ENCODE peak calls at places on chromosomes 1 and 21, in five cellular contexts. A is lung, M is upper lobe of left lung, K is neural progenitor cell, T is upper lobe of right lung. X is an unnamed sample. For H3K4me1, the result is how much of the 10 kb centered on the place peaks cover.

GRCh38 chr1:210586785-210587184 is 258.1 kb downstream of the HHAT start:
- DNase-seq in A (no peak), M (no peak), K (no peak), T (no peak), X (no peak)

GRCh38 chr1:235050911-235051360 is 77.7 kb downstream of the TOMM20 start:
- DNase-seq in A (no peak), M (no peak), K (no peak), T (peak), X (peak)

GRCh38 chr1:119968068-119968492 is 71.8 kb upstream of the ADAM30 start:
- DNase-seq in A (peak), M (no peak), K (peak), T (peak), X (peak)

GRCh38 chr1:115781830-115782229 is 13.3 kb upstream of the CASQ2 start:
- DNase-seq in A (no peak), M (no peak), K (no peak), T (no peak), X (no peak)

GRCh38 chr1:86377341-86377740 is 18.8 kb downstream of the ODF2L start:
- DNase-seq in A (no peak), M (no peak), K (no peak), T (no peak), X (no peak)

GRCh38 chr1:199046618-199047017 is 407.8 kb downstream of the PTPRC start:
- DNase-seq in A (no peak), M (no peak), K (no peak), T (no peak), X (no peak)

GRCh38 chr1:53112861-53113260 is 29.6 kb downstream of the SLC1A7 start:
- DNase-seq in A (no peak), M (no peak), K (no peak), T (no peak), X (no peak)

GRCh38 chr21:36551731-36552457 is 72.0 kb upstream of the CLDN14 start:
- DNase-seq in A (no peak), M (no peak), K (no peak), T (no peak), X (no peak)

GRCh38 chr1:228887956-228888355 is 152.7 kb downstream of the RHOU start:
- DNase-seq in A (no peak), M (no peak), K (no peak), T (no peak), X (no peak)

GRCh38 chr21:18251065-18251464 is 6.4 kb downstream of the CHODL start:
- DNase-seq in A (no peak), M (no peak), K (no peak), T (no peak), X (no peak)

GRCh38 chr1:111603979-111604378 is 15.6 kb upstream of the RAP1A start:
- DNase-seq in A (no peak), M (no peak), K (no peak), T (no peak), X (no peak)

GRCh38 chr1:179773264-179773663 is 30.2 kb downstream of the FAM163A start:
- DNase-seq in A (no peak), M (no peak), K (no peak), T (no peak), X (no peak)

GRCh38 chr1:41525891-41526587 is 41.6 kb upstream of the EDN2 start:
- DNase-seq in A (no peak), M (no peak), K (no peak), T (no peak), X (peak)

GRCh38 chr1:55443175-55443933 is 228.2 kb upstream of the USP24 start:
- DNase-seq in A (peak), M (no peak), K (no peak), T (peak), X (peak)

GRCh38 chr1:230849451-230850194 is 18.7 kb downstream of the C1orf198 start:
- DNase-seq in A (peak), M (no peak), K (no peak), T (no peak), X (peak)

GRCh38 chr1:39673215-39673614 is 1.3 kb upstream of the NT5C1A start:
- DNase-seq in A (no peak), M (no peak), K (no peak), T (no peak), X (no peak)

GRCh38 chr1:111476214-111476613 is 2.4 kb downstream of the C1orf162 start:
- DNase-seq in A (no peak), M (no peak), K (no peak), T (no peak), X (no peak)

GRCh38 chr1:100606438-100606837 is 68.5 kb downstream of the GPR88 start:
- DNase-seq in A (no peak), M (no peak), K (peak), T (no peak), X (peak)

GRCh38 chr1:184489908-184490307 is 103.1 kb downstream of the C1orf21 start:
- DNase-seq in A (no peak), M (no peak), K (no peak), T (no peak), X (no peak)

GRCh38 chr1:35371506-35371905 is 103.0 kb downstream of the ZMYM4 start:
- DNase-seq in A (no peak), M (no peak), K (no peak), T (no peak), X (no peak)

GRCh38 chr1:164648211-164649080 is 89.5 kb downstream of the PBX1 start:
- DNase-seq in A (no peak), M (no peak), K (no peak), T (no peak), X (no peak)

GRCh38 chr1:1510912-1511532 is 940 bp upstream of the ATAD3A start:
- DNase-seq in A (peak), M (no peak), K (peak), T (no peak), X (no peak)

GRCh38 chr1:174568551-174568950 is 120.8 kb downstream of the GPR52 start:
- DNase-seq in A (no peak), M (no peak), K (no peak), T (no peak), X (no peak)

GRCh38 chr1:7975212-7975865 is 13.8 kb downstream of the PARK7 start:
- DNase-seq in A (peak), M (no peak), K (peak), T (peak), X (peak)

GRCh38 chr1:21514245-21514644 is 5.0 kb downstream of the ALPL start:
- DNase-seq in A (no peak), M (no peak), K (no peak), T (no peak), X (no peak)

GRCh38 chr1:21012937-21013336 is 163.8 kb downstream of the EIF4G3 start:
- DNase-seq in A (no peak), M (no peak), K (peak), T (no peak), X (no peak)

GRCh38 chr21:36274128-36274527 is 45.9 kb upstream of the MORC3 start:
- DNase-seq in A (no peak), M (no peak), K (no peak), T (no peak), X (no peak)

GRCh38 chr21:41750051-41750450 is 16.8 kb downstream of the RIPK4 start:
- DNase-seq in A (no peak), M (peak), K (peak), T (no peak), X (peak)

GRCh38 chr1:203204776-203205175 is 18.3 kb upstream of the CHI3L1 start:
- DNase-seq in A (no peak), M (no peak), K (no peak), T (peak), X (no peak)

DNA sequence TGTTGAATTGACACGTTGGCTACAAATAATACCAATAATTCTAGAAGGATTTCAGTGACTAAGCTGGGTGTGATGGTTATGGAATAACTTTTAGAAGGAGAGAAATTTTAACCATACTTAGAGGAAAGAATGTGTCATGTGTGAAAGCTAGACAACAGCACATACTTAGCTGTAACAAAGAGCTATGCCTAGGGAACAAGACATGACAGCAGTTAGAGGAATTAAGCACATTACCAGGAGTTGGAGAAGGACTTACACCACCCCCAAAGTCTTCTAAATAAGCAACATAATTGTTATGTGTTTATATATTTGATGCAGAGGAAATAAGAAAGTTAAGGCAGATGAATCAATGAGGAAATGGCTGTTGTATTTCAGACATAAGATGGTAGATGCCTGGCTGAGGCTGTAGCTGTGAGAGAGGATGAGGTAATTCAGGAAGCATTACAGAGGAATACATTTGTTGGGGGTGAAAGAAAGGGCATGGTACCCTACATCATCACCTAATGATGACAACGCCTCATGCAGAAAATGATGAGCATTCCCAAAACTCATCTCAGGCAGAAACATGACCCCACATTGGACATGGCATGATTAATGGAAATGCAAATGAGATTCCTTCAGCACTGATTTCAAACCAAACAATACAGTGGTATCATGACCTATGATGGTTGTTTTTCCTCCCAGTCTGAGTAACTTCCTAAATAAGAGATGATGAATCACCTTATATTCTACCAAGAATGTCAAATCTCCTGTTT is 211.5 kb downstream of the LHX8 start:
- DNase-seq in A (no peak), M (no peak), K (no peak), T (no peak), X (no peak)
- H3K27ac ChIP-seq in A (no peak), M (no peak), K (no peak), T (no peak), X (no peak)

GRCh38 chr1:162631546-162632233 is 574 bp upstream of the DDR2 start:
- DNase-seq in A (no peak), M (no peak), K (no peak), T (no peak), X (no peak)

GRCh38 chr1:162632234-162632666 is at the start of gene DDR2:
- DNase-seq in A (peak), M (no peak), K (no peak), T (no peak), X (peak)

GRCh38 chr1:162635418-162635817 is 3.2 kb downstream of the DDR2 start:
- DNase-seq in A (no peak), M (no peak), K (no peak), T (no peak), X (no peak)

GRCh38 chr1:162632743-162633326 is 571 bp downstream of the DDR2 start:
- DNase-seq in A (no peak), M (no peak), K (no peak), T (no peak), X (no peak)

GRCh38 chr1:162633327-162633762 is 1.1 kb downstream of the DDR2 start:
- DNase-seq in A (no peak), M (no peak), K (no peak), T (no peak), X (no peak)
- H3K4me1 ChIP-seq in A (under half), M (under half), K (under half), T (under half), X (under half)

GRCh38 chr21:27713159-27714109 is 746.5 kb upstream of the ADAMTS5 start:
- DNase-seq in A (no peak), M (no peak), K (no peak), T (no peak), X (no peak)
- H3K27ac ChIP-seq in A (no peak), M (no peak), K (no peak), T (no peak), X (no peak)

DNA sequence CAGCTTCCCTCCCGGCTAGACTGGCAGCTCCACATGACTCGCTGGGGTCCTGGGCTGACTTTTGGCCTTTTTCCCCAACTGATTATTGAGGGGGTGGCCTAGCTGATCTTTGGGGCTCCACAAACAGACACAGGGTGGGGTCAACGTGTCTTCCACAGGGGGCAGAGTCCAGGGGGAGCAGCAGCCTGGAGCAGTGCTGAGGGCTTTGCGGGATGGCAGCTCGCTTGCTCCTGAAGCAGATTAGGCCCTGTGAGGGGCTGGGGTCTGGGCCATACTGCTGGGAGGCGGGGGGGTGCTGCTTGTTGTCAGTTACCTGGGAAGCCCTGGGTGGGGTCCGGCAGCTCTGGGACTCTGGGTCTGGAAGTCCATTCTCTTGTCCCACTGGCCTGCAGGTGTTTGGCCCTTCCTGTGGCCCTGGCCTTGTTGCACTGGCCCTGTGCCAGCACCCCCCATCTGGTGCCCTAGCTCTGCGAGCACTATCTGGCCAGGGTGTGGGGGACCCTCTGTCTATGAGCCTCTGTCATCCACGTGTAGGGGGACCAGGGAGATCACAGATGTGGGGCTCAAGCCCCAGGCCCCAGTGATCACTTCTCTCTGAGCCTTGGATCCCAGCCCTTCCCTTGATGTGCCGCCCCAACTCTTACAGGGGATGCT is 12.3 kb upstream of the HES5 start:
- DNase-seq in A (no peak), M (peak), K (peak), T (no peak), X (no peak)
- H3K4me1 ChIP-seq in A (under half), M (half or more), K (half or more), T (under half), X (under half)

GRCh38 chr1:14596591-14596990 is 1.9 kb upstream of the KAZN start:
- DNase-seq in A (no peak), M (no peak), K (no peak), T (no peak), X (no peak)
- H3K27ac ChIP-seq in A (no peak), M (no peak), K (no peak), T (no peak), X (no peak)